ENCODE peak calls at places on chromosome 10, in five cellular contexts. F, V, L, A and C are unnamed samples.

GRCh38 chr10:46226232-46226631 is 60.6 kb upstream of the ANTXRL start:
- DNase-seq in L (no peak), V (no peak), F (no peak), A (no peak), C (no peak)

GRCh38 chr10:77609781-77610272 is 27.8 kb downstream of the KCNMA1 start:
- DNase-seq in F (no peak), L (no peak), A (no peak), V (no peak), C (no peak)

GRCh38 chr10:3964516-3964915 is 179.5 kb upstream of the KLF6 start:
- DNase-seq in L (no peak), F (no peak), A (no peak), V (no peak), C (no peak)

GRCh38 chr10:132662186-132662920 is 123.6 kb downstream of the NKX6-2 start:
- DNase-seq in F (no peak), V (no peak), L (no peak), A (no peak), C (peak)

GRCh38 chr10:113309791-113310190 is 243.1 kb upstream of the HABP2 start:
- DNase-seq in A (no peak), L (no peak), V (no peak), F (no peak), C (no peak)

GRCh38 chr10:111598433-111599059 is 521.7 kb downstream of the ADRA2A start:
- DNase-seq in V (no peak), A (peak), L (peak), F (peak), C (no peak)

GRCh38 chr10:63542835-63543575 is 21.8 kb downstream of the REEP3 start:
- DNase-seq in A (no peak), L (no peak), V (no peak), F (no peak), C (no peak)

GRCh38 chr10:91856637-91857036 is 52.6 kb downstream of the FGFBP3 start:
- DNase-seq in V (no peak), A (no peak), F (no peak), L (no peak), C (no peak)

GRCh38 chr10:60147025-60147424 is 240.7 kb upstream of the CCDC6 start:
- DNase-seq in F (no peak), L (no peak), V (no peak), A (no peak), C (no peak)

GRCh38 chr10:74982634-74982982 is 128.8 kb upstream of the SAMD8 start:
- DNase-seq in L (no peak), A (no peak), V (no peak), F (no peak), C (no peak)

GRCh38 chr10:23186697-23187096 is 5.4 kb upstream of the PTF1A start:
- DNase-seq in F (no peak), L (no peak), A (no peak), V (no peak), C (no peak)

GRCh38 chr10:34018811-34019210 is 684.3 kb upstream of the NRP1 start:
- DNase-seq in F (no peak), V (no peak), L (peak), A (no peak), C (no peak)

GRCh38 chr10:99431190-99431549 is 746 bp upstream of the GOT1 start:
- DNase-seq in L (peak), F (no peak), V (no peak), A (no peak), C (peak)

GRCh38 chr10:114767589-114768393 is 53.8 kb upstream of the FHIP2A start:
- DNase-seq in V (no peak), F (no peak), A (no peak), L (no peak), C (peak)

GRCh38 chr10:19853839-19854238 is 37.6 kb downstream of the PLXDC2 start:
- DNase-seq in F (no peak), A (no peak), V (no peak), L (no peak), C (no peak)

GRCh38 chr10:74008212-74008731 is 10.4 kb downstream of the VCL start:
- DNase-seq in A (no peak), L (no peak), F (no peak), V (no peak), C (no peak)

GRCh38 chr10:130720235-130720634 is 584.0 kb downstream of the GLRX3 start:
- DNase-seq in F (no peak), L (no peak), A (no peak), V (no peak), C (no peak)

GRCh38 chr10:131902691-131903090 is 1.9 kb downstream of the PPP2R2D start:
- DNase-seq in F (no peak), L (no peak), V (no peak), A (no peak), C (no peak)

GRCh38 chr10:30671011-30671616 is 41.6 kb upstream of the LYZL2 start:
- DNase-seq in F (peak), L (no peak), V (no peak), A (peak), C (no peak)

GRCh38 chr10:126930506-126931458 is 25.6 kb downstream of the DOCK1 start:
- DNase-seq in A (no peak), L (no peak), F (no peak), V (no peak), C (no peak)

GRCh38 chr10:70142555-70142954 is 3.9 kb downstream of the TYSND1 start:
- DNase-seq in V (no peak), F (no peak), L (no peak), A (no peak), C (no peak)

GRCh38 chr10:77293785-77294184 is 343.8 kb downstream of the KCNMA1 start:
- DNase-seq in F (no peak), A (no peak), V (no peak), L (no peak), C (no peak)

GRCh38 chr10:17240617-17241016 is 12.6 kb downstream of the VIM start:
- DNase-seq in V (no peak), L (no peak), A (no peak), F (no peak), C (no peak)

GRCh38 chr10:117471344-117471874 is 71.1 kb upstream of the EMX2 start:
- DNase-seq in A (no peak), L (no peak), V (no peak), F (no peak), C (no peak)

GRCh38 chr10:103792547-103792946 is 62.8 kb downstream of the SH3PXD2A start:
- DNase-seq in F (no peak), A (no peak), L (no peak), V (no peak), C (peak)

GRCh38 chr10:4947635-4948596 is 15.3 kb upstream of the AKR1C1 start:
- DNase-seq in L (peak), V (no peak), A (no peak), F (peak), C (no peak)

DNA sequence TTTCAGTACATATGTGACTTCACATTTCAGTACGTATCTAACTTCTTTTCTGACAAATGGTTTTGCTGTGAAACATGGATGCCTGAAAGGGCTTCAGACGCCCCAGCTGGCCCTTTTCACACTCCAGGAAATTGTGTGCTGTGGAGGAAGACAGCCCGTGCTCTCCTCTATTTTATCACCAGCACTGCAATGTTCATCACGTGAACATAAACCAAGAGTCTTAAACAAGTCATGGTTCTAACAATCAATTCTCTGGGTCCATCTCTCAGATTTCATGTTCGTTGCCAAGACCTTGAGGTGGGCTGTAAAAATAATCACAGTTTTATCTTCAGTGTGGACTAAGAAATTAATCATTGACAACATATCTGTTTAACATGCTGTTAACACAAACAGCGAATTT is 141.2 kb downstream of the WDR37 start:
- DNase-seq in V (no peak), A (no peak), F (no peak), L (no peak), C (no peak)
- H3K27ac ChIP-seq in V (no peak), A (no peak), F (no peak), L (no peak), C (no peak)

GRCh38 chr10:121823993-121824463 is 103.8 kb downstream of the ATE1 start:
- DNase-seq in F (no peak), V (no peak), L (no peak), A (no peak), C (no peak)
- TF ChIP-seq CTCF in F (peak), V (no peak), L (no peak), A (peak), C (peak)

GRCh38 chr10:105585215-105585614 is 944.1 kb downstream of the SORCS3 start:
- DNase-seq in V (no peak), F (no peak), L (no peak), A (no peak), C (no peak)
- H3K27ac ChIP-seq in V (no peak), F (no peak), L (no peak), A (no peak), C (no peak)

GRCh38 chr10:12350167-12350872 is 973 bp downstream of the CAMK1D start:
- DNase-seq in L (peak), F (no peak), A (no peak), V (no peak), C (peak)
- TF ChIP-seq CTCF in L (no peak), F (no peak), A (no peak), V (no peak), C (no peak)

GRCh38 chr10:88270871-88271713 is 312.0 kb downstream of the RNLS start:
- DNase-seq in V (no peak), A (no peak), F (no peak), L (no peak), C (no peak)
- H3K27ac ChIP-seq in V (no peak), A (no peak), F (no peak), L (no peak), C (peak)

GRCh38 chr10:123140164-123140982 is 4.6 kb downstream of the HMX3 start:
- DNase-seq in V (no peak), A (no peak), F (no peak), L (no peak), C (no peak)
- TF ChIP-seq CTCF in V (no peak), A (peak), F (peak), L (no peak), C (no peak)